ENCODE peak calls at places on chromosomes 1 and 21, in ten cellular contexts. One of them, this sample, is unnamed.

GRCh38 chr21:45833437-45833836 is 148.1 kb upstream of the COL6A1 start:
- DNase-seq in fibroblast of the conjunctiva: no peak
- DNase-seq in tibial artery: no peak
- DNase-seq in NCI-H1105: no peak
- DNase-seq in DMS 273 treated with DMSO at 0.1 percent for 48 hours: no peak
- DNase-seq in mucosa of gallbladder: no peak
- DNase-seq in NCI-H1092: no peak
- DNase-seq in GM12891: no peak
- DNase-seq in endothelial cell: no peak
- DNase-seq in occipital lobe: no peak
- DNase-seq in this sample: no peak

GRCh38 chr1:108816049-108816882 is 40.6 kb downstream of the AKNAD1 start:
- DNase-seq in GM12891: no peak
- DNase-seq in mucosa of gallbladder: peak
- DNase-seq in NCI-H1092: peak
- DNase-seq in occipital lobe: peak
- DNase-seq in NCI-H1105: peak
- DNase-seq in DMS 273 treated with DMSO at 0.1 percent for 48 hours: peak
- DNase-seq in endothelial cell: peak
- DNase-seq in fibroblast of the conjunctiva: peak
- DNase-seq in tibial artery: peak
- DNase-seq in this sample: peak

GRCh38 chr1:54572236-54572850 is 24.3 kb downstream of the ACOT11 start:
- DNase-seq in tibial artery: no peak
- DNase-seq in GM12891: no peak
- DNase-seq in DMS 273 treated with DMSO at 0.1 percent for 48 hours: no peak
- DNase-seq in occipital lobe: no peak
- DNase-seq in NCI-H1092: no peak
- DNase-seq in NCI-H1105: no peak
- DNase-seq in mucosa of gallbladder: no peak
- DNase-seq in fibroblast of the conjunctiva: no peak
- DNase-seq in endothelial cell: peak
- DNase-seq in this sample: no peak

GRCh38 chr1:119011706-119012105 is 23.6 kb upstream of the TBX15 start:
- DNase-seq in occipital lobe: no peak
- DNase-seq in NCI-H1105: no peak
- DNase-seq in endothelial cell: no peak
- DNase-seq in GM12891: no peak
- DNase-seq in fibroblast of the conjunctiva: no peak
- DNase-seq in mucosa of gallbladder: no peak
- DNase-seq in DMS 273 treated with DMSO at 0.1 percent for 48 hours: no peak
- DNase-seq in tibial artery: no peak
- DNase-seq in NCI-H1092: no peak
- DNase-seq in this sample: no peak

GRCh38 chr1:88730132-88730675 is 46.1 kb downstream of the PKN2 start:
- DNase-seq in endothelial cell: no peak
- DNase-seq in tibial artery: no peak
- DNase-seq in occipital lobe: no peak
- DNase-seq in mucosa of gallbladder: no peak
- DNase-seq in NCI-H1105: no peak
- DNase-seq in DMS 273 treated with DMSO at 0.1 percent for 48 hours: no peak
- DNase-seq in GM12891: no peak
- DNase-seq in NCI-H1092: no peak
- DNase-seq in fibroblast of the conjunctiva: no peak
- DNase-seq in this sample: no peak

GRCh38 chr1:31216016-31216415 is 23.7 kb downstream of the NKAIN1 start:
- DNase-seq in NCI-H1092: peak
- DNase-seq in fibroblast of the conjunctiva: peak
- DNase-seq in occipital lobe: no peak
- DNase-seq in endothelial cell: peak
- DNase-seq in DMS 273 treated with DMSO at 0.1 percent for 48 hours: peak
- DNase-seq in mucosa of gallbladder: peak
- DNase-seq in GM12891: no peak
- DNase-seq in NCI-H1105: peak
- DNase-seq in tibial artery: no peak
- DNase-seq in this sample: peak

GRCh38 chr1:231626951-231627614 is 493 bp downstream of the DISC1 start:
- DNase-seq in occipital lobe: no peak
- DNase-seq in fibroblast of the conjunctiva: no peak
- DNase-seq in GM12891: peak
- DNase-seq in endothelial cell: peak
- DNase-seq in NCI-H1105: no peak
- DNase-seq in mucosa of gallbladder: peak
- DNase-seq in tibial artery: peak
- DNase-seq in DMS 273 treated with DMSO at 0.1 percent for 48 hours: peak
- DNase-seq in NCI-H1092: no peak
- DNase-seq in this sample: peak

GRCh38 chr21:42195378-42196031 is 23.4 kb upstream of the ABCG1 start:
- DNase-seq in occipital lobe: no peak
- DNase-seq in fibroblast of the conjunctiva: peak
- DNase-seq in mucosa of gallbladder: peak
- DNase-seq in endothelial cell: no peak
- DNase-seq in NCI-H1105: no peak
- DNase-seq in GM12891: no peak
- DNase-seq in NCI-H1092: no peak
- DNase-seq in tibial artery: peak
- DNase-seq in DMS 273 treated with DMSO at 0.1 percent for 48 hours: no peak
- DNase-seq in this sample: no peak

GRCh38 chr1:154809436-154810413 is 60.4 kb downstream of the KCNN3 start:
- DNase-seq in NCI-H1092: no peak
- DNase-seq in DMS 273 treated with DMSO at 0.1 percent for 48 hours: no peak
- DNase-seq in GM12891: no peak
- DNase-seq in occipital lobe: no peak
- DNase-seq in tibial artery: no peak
- DNase-seq in mucosa of gallbladder: no peak
- DNase-seq in endothelial cell: no peak
- DNase-seq in fibroblast of the conjunctiva: no peak
- DNase-seq in NCI-H1105: no peak
- DNase-seq in this sample: peak

GRCh38 chr1:16607433-16607851 is 5.9 kb downstream of the NBPF1 start:
- DNase-seq in GM12891: no peak
- DNase-seq in NCI-H1092: no peak
- DNase-seq in tibial artery: no peak
- DNase-seq in endothelial cell: no peak
- DNase-seq in NCI-H1105: no peak
- DNase-seq in fibroblast of the conjunctiva: no peak
- DNase-seq in DMS 273 treated with DMSO at 0.1 percent for 48 hours: no peak
- DNase-seq in occipital lobe: no peak
- DNase-seq in mucosa of gallbladder: no peak
- DNase-seq in this sample: no peak

GRCh38 chr1:117114816-117115215 is 6.7 kb downstream of the TRIM45 start:
- DNase-seq in tibial artery: no peak
- DNase-seq in mucosa of gallbladder: no peak
- DNase-seq in occipital lobe: no peak
- DNase-seq in fibroblast of the conjunctiva: no peak
- DNase-seq in DMS 273 treated with DMSO at 0.1 percent for 48 hours: no peak
- DNase-seq in NCI-H1092: no peak
- DNase-seq in GM12891: no peak
- DNase-seq in endothelial cell: no peak
- DNase-seq in NCI-H1105: no peak
- DNase-seq in this sample: peak

GRCh38 chr1:177077734-177078489 is 86.6 kb downstream of the ASTN1 start:
- DNase-seq in occipital lobe: no peak
- DNase-seq in tibial artery: no peak
- DNase-seq in NCI-H1105: no peak
- DNase-seq in NCI-H1092: no peak
- DNase-seq in endothelial cell: no peak
- DNase-seq in fibroblast of the conjunctiva: no peak
- DNase-seq in DMS 273 treated with DMSO at 0.1 percent for 48 hours: no peak
- DNase-seq in mucosa of gallbladder: no peak
- DNase-seq in GM12891: no peak
- DNase-seq in this sample: no peak

GRCh38 chr21:15520811-15521643 is 208.8 kb upstream of the USP25 start:
- DNase-seq in NCI-H1092: no peak
- DNase-seq in GM12891: no peak
- DNase-seq in NCI-H1105: no peak
- DNase-seq in occipital lobe: no peak
- DNase-seq in endothelial cell: no peak
- DNase-seq in mucosa of gallbladder: no peak
- DNase-seq in tibial artery: no peak
- DNase-seq in fibroblast of the conjunctiva: no peak
- DNase-seq in DMS 273 treated with DMSO at 0.1 percent for 48 hours: no peak
- DNase-seq in this sample: no peak

GRCh38 chr1:77744576-77744975 is 15.1 kb downstream of the USP33 start:
- DNase-seq in endothelial cell: no peak
- DNase-seq in mucosa of gallbladder: no peak
- DNase-seq in tibial artery: no peak
- DNase-seq in occipital lobe: no peak
- DNase-seq in DMS 273 treated with DMSO at 0.1 percent for 48 hours: no peak
- DNase-seq in NCI-H1105: no peak
- DNase-seq in GM12891: no peak
- DNase-seq in NCI-H1092: no peak
- DNase-seq in fibroblast of the conjunctiva: no peak
- DNase-seq in this sample: no peak

GRCh38 chr1:61058477-61059245 is 23.7 kb upstream of the NFIA start:
- DNase-seq in endothelial cell: no peak
- DNase-seq in GM12891: no peak
- DNase-seq in DMS 273 treated with DMSO at 0.1 percent for 48 hours: no peak
- DNase-seq in tibial artery: no peak
- DNase-seq in occipital lobe: no peak
- DNase-seq in NCI-H1092: no peak
- DNase-seq in NCI-H1105: no peak
- DNase-seq in mucosa of gallbladder: no peak
- DNase-seq in fibroblast of the conjunctiva: no peak
- DNase-seq in this sample: no peak

GRCh38 chr21:43352568-43353281 is 74.2 kb downstream of the SIK1 start:
- DNase-seq in GM12891: no peak
- DNase-seq in DMS 273 treated with DMSO at 0.1 percent for 48 hours: no peak
- DNase-seq in occipital lobe: no peak
- DNase-seq in NCI-H1105: no peak
- DNase-seq in tibial artery: no peak
- DNase-seq in endothelial cell: no peak
- DNase-seq in mucosa of gallbladder: no peak
- DNase-seq in fibroblast of the conjunctiva: no peak
- DNase-seq in NCI-H1092: no peak
- DNase-seq in this sample: no peak

GRCh38 chr1:209743145-209743482 is 12.7 kb upstream of the TRAF3IP3 start:
- DNase-seq in tibial artery: peak
- DNase-seq in GM12891: no peak
- DNase-seq in mucosa of gallbladder: peak
- DNase-seq in NCI-H1105: no peak
- DNase-seq in DMS 273 treated with DMSO at 0.1 percent for 48 hours: no peak
- DNase-seq in endothelial cell: no peak
- DNase-seq in occipital lobe: peak
- DNase-seq in fibroblast of the conjunctiva: peak
- DNase-seq in NCI-H1092: peak
- DNase-seq in this sample: no peak

GRCh38 chr1:30268923-30269666 is 454.3 kb downstream of the MATN1 start:
- DNase-seq in NCI-H1105: no peak
- DNase-seq in DMS 273 treated with DMSO at 0.1 percent for 48 hours: no peak
- DNase-seq in mucosa of gallbladder: no peak
- DNase-seq in GM12891: no peak
- DNase-seq in occipital lobe: no peak
- DNase-seq in fibroblast of the conjunctiva: no peak
- DNase-seq in NCI-H1092: no peak
- DNase-seq in endothelial cell: no peak
- DNase-seq in tibial artery: peak
- DNase-seq in this sample: no peak

GRCh38 chr1:218425647-218426342 is 80.7 kb downstream of the TGFB2 start:
- DNase-seq in fibroblast of the conjunctiva: peak
- DNase-seq in NCI-H1092: no peak
- DNase-seq in mucosa of gallbladder: no peak
- DNase-seq in occipital lobe: no peak
- DNase-seq in endothelial cell: no peak
- DNase-seq in tibial artery: no peak
- DNase-seq in NCI-H1105: no peak
- DNase-seq in DMS 273 treated with DMSO at 0.1 percent for 48 hours: no peak
- DNase-seq in GM12891: no peak
- DNase-seq in this sample: no peak

GRCh38 chr21:45130324-45130774 is 56.0 kb downstream of the ADARB1 start:
- DNase-seq in NCI-H1105: no peak
- DNase-seq in DMS 273 treated with DMSO at 0.1 percent for 48 hours: no peak
- DNase-seq in NCI-H1092: no peak
- DNase-seq in occipital lobe: no peak
- DNase-seq in mucosa of gallbladder: no peak
- DNase-seq in tibial artery: peak
- DNase-seq in GM12891: peak
- DNase-seq in fibroblast of the conjunctiva: peak
- DNase-seq in endothelial cell: no peak
- DNase-seq in this sample: no peak

GRCh38 chr1:162233066-162233465 is 143.6 kb downstream of the SPATA46 start:
- DNase-seq in mucosa of gallbladder: no peak
- DNase-seq in fibroblast of the conjunctiva: no peak
- DNase-seq in tibial artery: no peak
- DNase-seq in endothelial cell: no peak
- DNase-seq in NCI-H1092: no peak
- DNase-seq in GM12891: no peak
- DNase-seq in occipital lobe: no peak
- DNase-seq in DMS 273 treated with DMSO at 0.1 percent for 48 hours: no peak
- DNase-seq in NCI-H1105: no peak
- DNase-seq in this sample: no peak

GRCh38 chr1:40312238-40313205 is 4.6 kb downstream of the COL9A2 start:
- DNase-seq in GM12891: peak
- DNase-seq in occipital lobe: no peak
- DNase-seq in NCI-H1105: no peak
- DNase-seq in endothelial cell: no peak
- DNase-seq in fibroblast of the conjunctiva: no peak
- DNase-seq in tibial artery: no peak
- DNase-seq in DMS 273 treated with DMSO at 0.1 percent for 48 hours: peak
- DNase-seq in NCI-H1092: peak
- DNase-seq in mucosa of gallbladder: peak
- DNase-seq in this sample: peak

GRCh38 chr1:117321680-117322609 is 45.3 kb upstream of the MAN1A2 start:
- DNase-seq in fibroblast of the conjunctiva: no peak
- DNase-seq in tibial artery: no peak
- DNase-seq in mucosa of gallbladder: no peak
- DNase-seq in occipital lobe: no peak
- DNase-seq in DMS 273 treated with DMSO at 0.1 percent for 48 hours: no peak
- DNase-seq in NCI-H1105: no peak
- DNase-seq in NCI-H1092: no peak
- DNase-seq in GM12891: no peak
- DNase-seq in endothelial cell: no peak
- DNase-seq in this sample: no peak